ENCODE peak calls at places on chromosomes 4 and X, in nine cellular contexts. S is ascending aorta, B is RWPE2, Z is heart left ventricle, A is tibial artery, V is kidney, X is mesenchymal stem cell, O is right atrium auricular region, D is cardiac muscle cell. P is an unnamed sample. For H3K9me3, the result is how much of the 10 kb centered on the place peaks cover.

GRCh38 chr4:159185593-159186023 is 82.7 kb downstream of the RAPGEF2 start:
- DNase-seq in A (no peak), S (no peak), O (no peak), V (no peak), Z (no peak), X (no peak), D (no peak), B (no peak), P (no peak)

GRCh38 chr4:3283916-3284315 is 8.9 kb upstream of the RGS12 start:
- DNase-seq in S (no peak), V (peak), D (no peak), A (no peak), Z (no peak), O (no peak), X (no peak), B (peak), P (no peak)

GRCh38 chr4:72505314-72505744 is 63.7 kb downstream of the ADAMTS3 start:
- DNase-seq in D (peak), O (no peak), B (peak), X (peak), S (no peak), V (peak), Z (no peak), A (no peak), P (no peak)

GRCh38 chrX:151177141-151178027 is 1.0 kb downstream of the GPR50 start:
- DNase-seq in D (peak), X (no peak), Z (no peak), S (no peak), O (no peak), B (no peak), V (no peak), A (no peak), P (no peak)

GRCh38 chr4:101200561-101200960 is 146.8 kb downstream of the PPP3CA start:
- DNase-seq in V (no peak), X (peak), S (no peak), B (no peak), Z (no peak), O (no peak), A (no peak), D (peak), P (no peak)

GRCh38 chr4:150418757-150419410 is 163.1 kb upstream of the MAB21L2 start:
- DNase-seq in X (no peak), O (no peak), V (no peak), Z (no peak), S (no peak), B (no peak), A (no peak), D (no peak), P (no peak)

GRCh38 chr4:5389756-5390155 is 318.6 kb downstream of the EVC2 start:
- DNase-seq in Z (no peak), B (no peak), V (no peak), A (no peak), O (no peak), S (no peak), X (no peak), D (no peak), P (no peak)

GRCh38 chrX:129933700-129934099 is 27.7 kb downstream of the UTP14A start:
- DNase-seq in O (no peak), S (no peak), Z (no peak), V (no peak), X (no peak), D (no peak), A (no peak), B (no peak), P (no peak)

GRCh38 chr4:136823020-136823419 is 709.3 kb downstream of the PCDH18 start:
- DNase-seq in A (no peak), O (no peak), D (no peak), X (no peak), Z (no peak), S (no peak), V (no peak), B (no peak), P (no peak)

GRCh38 chr4:42671431-42672194 is 14.7 kb upstream of the ATP8A1 start:
- DNase-seq in X (no peak), S (no peak), D (no peak), Z (no peak), V (no peak), O (no peak), A (no peak), B (no peak), P (no peak)

GRCh38 chr4:136864580-136865185 is 667.6 kb downstream of the PCDH18 start:
- DNase-seq in A (no peak), X (peak), V (no peak), B (no peak), Z (no peak), O (no peak), S (no peak), D (peak), P (no peak)

GRCh38 chrX:139936259-139936658 is 3.4 kb upstream of the ATP11C start:
- DNase-seq in X (no peak), S (no peak), Z (no peak), A (no peak), O (no peak), B (no peak), D (no peak), V (no peak), P (no peak)

GRCh38 chrX:10017866-10018265 is 50.7 kb downstream of the CLDN34 start:
- DNase-seq in B (no peak), O (no peak), Z (no peak), S (no peak), A (no peak), D (peak), V (no peak), X (peak), P (no peak)

GRCh38 chr4:123390846-123391456 is 5.6 kb upstream of the SPRY1 start:
- DNase-seq in O (no peak), A (no peak), X (no peak), B (no peak), Z (no peak), D (peak), S (no peak), V (no peak), P (no peak)

DNA sequence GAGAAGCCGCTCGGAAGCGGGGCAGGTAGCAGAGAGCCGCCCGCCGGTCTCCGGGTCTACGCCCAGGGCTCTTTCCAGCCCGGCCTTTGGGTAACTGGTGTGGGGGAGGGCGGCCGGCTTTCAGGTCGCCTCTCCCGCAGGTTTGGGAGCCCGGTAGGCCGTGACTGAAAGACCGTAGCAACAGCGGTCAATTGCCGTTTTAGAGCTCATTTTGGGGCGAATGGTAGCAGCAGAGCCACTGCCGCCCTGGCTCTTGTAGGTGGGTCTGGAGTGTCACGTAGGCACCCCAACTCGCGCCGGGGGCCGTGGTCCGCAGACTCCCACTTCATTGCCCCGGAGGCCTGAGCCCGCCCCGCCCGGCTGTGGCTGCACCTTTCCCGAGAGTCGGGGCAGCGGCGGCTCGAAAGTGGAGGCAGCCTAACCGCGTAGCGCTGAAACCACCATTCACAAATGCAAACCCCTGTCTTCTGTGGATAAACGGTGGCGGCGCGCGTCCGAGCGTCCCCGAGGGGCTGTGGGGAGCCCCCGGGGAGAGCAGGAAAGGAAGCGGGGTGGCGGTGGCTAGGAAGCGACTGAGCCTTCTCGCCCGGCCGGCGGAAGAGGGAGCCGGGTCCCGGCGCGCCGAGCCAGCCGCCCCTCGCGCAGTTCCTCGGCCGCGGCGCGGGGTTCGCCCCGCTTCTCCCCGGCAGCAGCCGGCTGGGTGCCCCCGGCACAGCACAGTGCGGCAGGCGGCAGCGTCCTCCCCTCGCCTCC is 2185.1 kb upstream of the TENM3 start:
- DNase-seq in D (peak), S (no peak), A (no peak), X (peak), Z (peak), O (no peak), B (peak), V (peak), P (no peak)
- H3K9me3 ChIP-seq in D (under half), S (under half), A (under half), X (under half), Z (under half), O (under half), B (under half), V (under half), P (under half)

GRCh38 chr4:22988526-22988925 is 295.8 kb downstream of the GBA3 start:
- DNase-seq in A (no peak), S (no peak), Z (no peak), X (no peak), D (no peak), O (no peak), B (no peak), V (no peak), P (no peak)

GRCh38 chr4:22984390-22984789 is 291.7 kb downstream of the GBA3 start:
- DNase-seq in S (no peak), Z (no peak), D (no peak), B (no peak), A (no peak), O (no peak), V (no peak), X (no peak), P (no peak)

GRCh38 chr4:22987861-22988260 is 295.1 kb downstream of the GBA3 start:
- DNase-seq in S (no peak), V (no peak), Z (no peak), O (no peak), D (no peak), A (no peak), X (peak), B (no peak), P (no peak)

GRCh38 chr4:22986881-22987280 is 294.1 kb downstream of the GBA3 start:
- DNase-seq in Z (no peak), S (no peak), B (no peak), O (no peak), A (no peak), V (no peak), X (no peak), D (no peak), P (no peak)

DNA sequence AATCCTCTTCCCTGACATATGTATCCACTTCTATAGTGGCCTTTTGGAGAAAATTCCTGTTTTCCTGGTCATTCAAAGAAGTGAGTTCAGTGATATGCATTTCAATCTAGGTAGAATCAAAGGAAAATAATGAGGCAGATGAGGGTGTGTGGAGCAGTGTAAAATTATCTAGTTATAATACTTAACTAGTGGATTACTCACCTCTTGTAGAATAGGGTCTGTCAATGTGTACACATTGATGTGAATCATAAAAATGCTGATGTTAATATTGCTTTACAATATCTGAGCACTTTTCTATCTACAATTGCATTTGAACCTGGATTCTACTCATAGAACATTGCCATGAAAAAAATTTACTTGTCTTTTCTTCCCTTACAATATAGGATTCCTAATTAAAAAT is 293.5 kb downstream of the GBA3 start:
- DNase-seq in O (no peak), D (no peak), V (no peak), A (no peak), B (no peak), Z (no peak), X (no peak), S (no peak), P (no peak)
- H3K9me3 ChIP-seq in O (under half), D (under half), V (under half), A (under half), B (under half), Z (under half), X (under half), S (under half), P (under half)

GRCh38 chrX:121106484-121107235 is 59.2 kb downstream of the GLUD2 start:
- DNase-seq in V (no peak), O (no peak), B (no peak), D (no peak), A (no peak), S (no peak), Z (no peak), X (no peak), P (no peak)

GRCh38 chrX:121103381-121103780 is 56.0 kb downstream of the GLUD2 start:
- DNase-seq in D (peak), X (no peak), Z (no peak), V (no peak), S (no peak), A (no peak), O (no peak), B (no peak), P (no peak)

GRCh38 chrX:121102101-121102500 is 54.7 kb downstream of the GLUD2 start:
- DNase-seq in D (no peak), A (no peak), Z (no peak), S (no peak), V (no peak), B (no peak), X (no peak), O (no peak), P (no peak)
- H3K9me3 ChIP-seq in D (under half), A (under half), Z (under half), S (under half), V (under half), B (under half), X (under half), O (under half), P (under half)

GRCh38 chrX:64853424-64853823 is 122.8 kb downstream of the ZC4H2 start:
- DNase-seq in X (no peak), Z (no peak), B (no peak), D (no peak), S (no peak), A (no peak), V (no peak), O (no peak), P (no peak)

GRCh38 chrX:64850371-64851082 is 125.7 kb downstream of the ZC4H2 start:
- DNase-seq in S (no peak), B (no peak), Z (no peak), X (no peak), V (no peak), O (no peak), D (no peak), A (no peak), P (no peak)
- H3K9me3 ChIP-seq in S (under half), B (under half), Z (under half), X (under half), V (under half), O (under half), D (under half), A (under half), P (under half)

P was measured in tibial nerve.